ENCODE peak calls at places on chromosomes 6 and 20, in seven cellular contexts. Z is activated gamma-delta T cell treated with Interleukin-2 at 50 U/mL for 16 hours; K is SK-MEL-5; G is substantia nigra; B is HCT116; L is stimulated activated CD8-positive, alpha-beta memory T cell treated with anti-CD3 and anti-CD28 coated beads, Interleukin-7, amount 100 ng/mL, for 1 hour; F is M059J. D is an unnamed sample.
A peak's percentile ranks its signal among the peaks of the same experiment; 100 is the strongest.

GRCh38 chr6:111260570-111261298 is 173.4 kb downstream of the SLC16A10 start:
- DNase-seq in Z (no peak), K (peak; percentile 11), G (no peak), B (no peak), L (no peak), F (peak; percentile 64), D (no peak)

GRCh38 chr20:56200456-56200855 is 48.1 kb upstream of the MC3R start:
- DNase-seq in Z (no peak), K (peak; percentile 34), G (no peak), B (peak; percentile 26), L (no peak), F (no peak), D (no peak)

GRCh38 chr6:107661291-107661690 is 162.8 kb downstream of the SCML4 start:
- DNase-seq in Z (no peak), K (no peak), G (no peak), B (no peak), L (no peak), F (peak; percentile 60), D (no peak)

GRCh38 chr6:32415521-32416019 is 8.6 kb upstream of the BTNL2 start:
- DNase-seq in Z (peak; percentile 75), K (peak; percentile 78), G (peak; percentile 30), B (peak; percentile 74), L (peak; percentile 43), F (peak; percentile 73), D (peak; percentile 23)

GRCh38 chr20:4216142-4216735 is 200.9 kb upstream of the RNF24 start:
- DNase-seq in Z (no peak), K (no peak), G (no peak), B (no peak), L (no peak), F (no peak), D (no peak)

GRCh38 chr6:2185056-2185455 is 60.3 kb downstream of the GMDS start:
- DNase-seq in Z (no peak), K (no peak), G (no peak), B (no peak), L (no peak), F (no peak), D (no peak)

GRCh38 chr6:159800141-159800865 is at the start of gene PNLDC1:
- DNase-seq in Z (no peak), K (no peak), G (no peak), B (no peak), L (no peak), F (no peak), D (no peak)

GRCh38 chr20:47318027-47318595 is 38.4 kb downstream of the ZMYND8 start:
- DNase-seq in Z (no peak), K (no peak), G (no peak), B (no peak), L (no peak), F (peak; percentile 88), D (no peak)

GRCh38 chr6:34392497-34393190 is at the start of gene NUDT3:
- DNase-seq in Z (peak; percentile 93), K (peak; percentile 91), G (peak; percentile 92), B (peak; percentile 87), L (peak; percentile 91), F (peak; percentile 91), D (peak; percentile 81)